ENCODE peak calls at places on chromosomes 5 and 9, in eight cellular contexts. R, D, P, B, N, X, G and I are unnamed samples.

GRCh38 chr5:41908374-41909079 is 4.4 kb downstream of the RIMOC1 start:
- DNase-seq in G (no peak), D (no peak), N (no peak), B (no peak), R (no peak), P (no peak), X (no peak), I (no peak)

GRCh38 chr5:117488976-117489500 is 914.4 kb upstream of the SEMA6A start:
- DNase-seq in G (no peak), B (no peak), X (no peak), P (no peak), R (no peak), N (no peak), D (no peak), I (no peak)

GRCh38 chr9:114416290-114416689 is 28.5 kb upstream of the AKNA start:
- DNase-seq in G (no peak), X (no peak), D (no peak), P (no peak), N (no peak), R (no peak), B (no peak), I (no peak)

GRCh38 chr9:35079426-35080341 is at the start of gene FANCG:
- DNase-seq in D (peak), N (peak), X (peak), G (peak), R (peak), P (peak), B (peak), I (no peak)

GRCh38 chr9:99085949-99086948 is 18.7 kb upstream of the TGFBR1 start:
- DNase-seq in P (no peak), N (no peak), G (no peak), R (no peak), B (no peak), X (no peak), D (no peak), I (no peak)

GRCh38 chr5:149162401-149163084 is 21.2 kb downstream of the ABLIM3 start:
- DNase-seq in N (no peak), R (peak), B (no peak), G (no peak), D (no peak), P (no peak), X (no peak), I (no peak)

GRCh38 chr5:39172593-39172992 is 46.8 kb downstream of the FYB1 start:
- DNase-seq in D (no peak), X (no peak), B (no peak), P (no peak), G (no peak), R (no peak), N (no peak), I (no peak)

GRCh38 chr5:169272111-169272510 is 28.8 kb downstream of the SLIT3 start:
- DNase-seq in B (no peak), R (no peak), X (no peak), P (no peak), D (no peak), G (no peak), N (no peak), I (no peak)

GRCh38 chr9:32581512-32582143 is 8.7 kb upstream of the NDUFB6 start:
- DNase-seq in P (no peak), N (peak), R (no peak), G (no peak), X (no peak), D (peak), B (no peak), I (no peak)

GRCh38 chr9:89880721-89881120 is 275.9 kb downstream of the GADD45G start:
- DNase-seq in G (no peak), X (no peak), D (no peak), N (no peak), B (no peak), P (peak), R (no peak), I (no peak)

GRCh38 chr5:135551593-135552447 is 16.1 kb upstream of the NEUROG1 start:
- DNase-seq in B (peak), X (no peak), D (peak), P (no peak), N (peak), G (peak), R (peak), I (no peak)

GRCh38 chr5:150809363-150809762 is 30.8 kb downstream of the SMIM3 start:
- DNase-seq in G (no peak), D (no peak), B (no peak), X (no peak), R (no peak), P (no peak), N (no peak), I (no peak)

GRCh38 chr9:92964981-92965758 is 17.8 kb downstream of the FGD3 start:
- DNase-seq in R (no peak), B (no peak), D (no peak), N (no peak), P (peak), X (no peak), G (no peak), I (no peak)

GRCh38 chr5:143141652-143142051 is 261.8 kb downstream of the NR3C1 start:
- DNase-seq in G (no peak), R (no peak), B (no peak), N (no peak), D (no peak), X (no peak), P (no peak), I (no peak)